ENCODE peak calls at places on chromosomes 12 and 14, in six cellular contexts. E, T, Q, S, C and R are unnamed samples.

GRCh38 chr14:75010472-75010871 is 7.8 kb downstream of the EIF2B2 start:
- DNase-seq in E (no peak), T (no peak), Q (no peak), C (no peak), S (no peak), R (peak)

GRCh38 chr12:114409796-114410520 is 4.0 kb upstream of the TBX5 start:
- DNase-seq in C (no peak), S (no peak), T (no peak), E (no peak), Q (no peak), R (no peak)

GRCh38 chr12:39581592-39581991 is 38.0 kb downstream of the ABCD2 start:
- DNase-seq in Q (no peak), C (no peak), E (no peak), S (peak), T (no peak), R (no peak)

GRCh38 chr12:115222220-115222619 is 538.2 kb upstream of the TBX3 start:
- DNase-seq in E (no peak), S (no peak), T (no peak), Q (no peak), C (no peak), R (no peak)

GRCh38 chr14:91273885-91274273 is 29.4 kb upstream of the GPR68 start:
- DNase-seq in E (no peak), T (no peak), S (no peak), Q (no peak), C (no peak), R (no peak)

GRCh38 chr14:64723691-64724577 is 19.7 kb downstream of the PLEKHG3 start:
- DNase-seq in Q (peak), T (peak), S (no peak), E (no peak), C (no peak), R (no peak)

GRCh38 chr12:92304335-92305066 is 158.9 kb upstream of the BTG1 start:
- DNase-seq in T (no peak), E (no peak), S (no peak), Q (no peak), C (no peak), R (no peak)

GRCh38 chr14:103195828-103196615 is 72.8 kb downstream of the TNFAIP2 start:
- DNase-seq in E (no peak), C (no peak), S (no peak), Q (no peak), T (no peak), R (no peak)

GRCh38 chr14:74710477-74710876 is 2.4 kb downstream of the AREL1 start:
- DNase-seq in S (no peak), T (no peak), E (no peak), C (no peak), Q (no peak), R (no peak)

GRCh38 chr12:109761631-109761950 is 48.0 kb downstream of the FAM222A start:
- DNase-seq in E (no peak), S (no peak), C (no peak), Q (no peak), T (no peak), R (no peak)

GRCh38 chr12:50981319-50982239 is 29.2 kb downstream of the HIGD1C start:
- DNase-seq in S (no peak), Q (no peak), C (no peak), T (no peak), E (no peak), R (no peak)

GRCh38 chr14:102509744-102510615 is at the start of gene ANKRD9:
- DNase-seq in S (peak), Q (peak), C (peak), T (peak), E (peak), R (peak)

GRCh38 chr14:71855399-71856036 is 76.7 kb upstream of the RGS6 start:
- DNase-seq in C (peak), T (peak), E (peak), Q (no peak), S (peak), R (peak)

GRCh38 chr12:132380646-132381045 is 51.3 kb upstream of the GALNT9 start:
- DNase-seq in T (no peak), S (no peak), C (no peak), E (no peak), Q (no peak), R (no peak)

GRCh38 chr12:7102582-7102981 is 6.4 kb downstream of the C1RL start:
- DNase-seq in E (no peak), Q (no peak), S (no peak), C (no peak), T (no peak), R (no peak)

GRCh38 chr14:89625988-89626806 is 209.2 kb upstream of the FOXN3 start:
- DNase-seq in E (no peak), T (no peak), C (no peak), S (no peak), Q (no peak), R (no peak)

GRCh38 chr14:61514006-61514830 is 181.1 kb upstream of the HIF1A start:
- DNase-seq in C (no peak), E (no peak), Q (no peak), T (no peak), S (no peak), R (no peak)

GRCh38 chr12:96751626-96752025 is 155.4 kb upstream of the NEDD1 start:
- DNase-seq in Q (no peak), E (no peak), C (no peak), T (no peak), S (no peak), R (no peak)